ENCODE peak calls at places on chromosomes 7 and 10, in eight cellular contexts. B is H1, M is endothelial cell of umbilical vein, Q is body of pancreas, S is testis, Y is uterus, F is IMR-90, N is ovary. E is an unnamed sample.

GRCh38 chr7:50595538-50596102 is 30.4 kb upstream of the DDC start:
- DNase-seq in B (no peak), M (peak), Q (no peak), S (peak), Y (peak), F (peak), N (peak), E (peak)

GRCh38 chr7:29479606-29480200 is 83.9 kb upstream of the PRR15 start:
- DNase-seq in B (no peak), M (no peak), Q (no peak), S (peak), Y (peak), F (no peak), N (peak), E (no peak)

GRCh38 chr7:111424768-111425167 is 137.5 kb downstream of the IMMP2L start:
- DNase-seq in B (no peak), M (peak), Q (no peak), S (no peak), Y (no peak), F (peak), N (no peak), E (no peak)

GRCh38 chr10:103758294-103758681 is 97.1 kb downstream of the SH3PXD2A start:
- DNase-seq in B (no peak), M (peak), Q (no peak), S (no peak), Y (no peak), F (peak), N (no peak), E (no peak)

GRCh38 chr7:47672966-47673365 is 91.1 kb upstream of the TNS3 start:
- DNase-seq in B (no peak), M (no peak), Q (no peak), S (no peak), Y (no peak), F (no peak), N (no peak), E (no peak)

GRCh38 chr10:31830887-31831286 is 97.7 kb downstream of the ARHGAP12 start:
- DNase-seq in B (no peak), M (peak), Q (no peak), S (no peak), Y (no peak), F (peak), N (no peak), E (no peak)

GRCh38 chr10:69057261-69057950 is 30.5 kb upstream of the SRGN start:
- DNase-seq in B (no peak), M (peak), Q (no peak), S (no peak), Y (no peak), F (no peak), N (no peak), E (no peak)

GRCh38 chr10:73251683-73252444 is 580 bp downstream of the MRPS16 start:
- DNase-seq in B (no peak), M (peak), Q (no peak), S (peak), Y (no peak), F (no peak), N (no peak), E (no peak)

GRCh38 chr10:63825766-63826165 is 304.6 kb downstream of the REEP3 start:
- DNase-seq in B (no peak), M (no peak), Q (no peak), S (no peak), Y (no peak), F (no peak), N (no peak), E (no peak)

GRCh38 chr7:155514296-155514695 is 32.1 kb downstream of the CNPY1 start:
- DNase-seq in B (no peak), M (no peak), Q (no peak), S (no peak), Y (no peak), F (no peak), N (no peak), E (no peak)

GRCh38 chr10:110497438-110498086 is at the start of gene DUSP5:
- DNase-seq in B (peak), M (peak), Q (peak), S (peak), Y (peak), F (peak), N (peak), E (peak)

GRCh38 chr10:110495731-110496552 is 1.8 kb upstream of the DUSP5 start:
- DNase-seq in B (no peak), M (peak), Q (no peak), S (peak), Y (peak), F (peak), N (peak), E (peak)

GRCh38 chr10:110494532-110494931 is 3.2 kb upstream of the DUSP5 start:
- DNase-seq in B (no peak), M (no peak), Q (no peak), S (no peak), Y (no peak), F (peak), N (no peak), E (no peak)

GRCh38 chr10:110498087-110498981 is 627 bp downstream of the DUSP5 start:
- DNase-seq in B (no peak), M (peak), Q (peak), S (peak), Y (peak), F (peak), N (peak), E (peak)

GRCh38 chr10:110496553-110497437 is 912 bp upstream of the DUSP5 start:
- DNase-seq in B (no peak), M (peak), Q (no peak), S (peak), Y (no peak), F (no peak), N (peak), E (peak)
- H3K27ac ChIP-seq in B (peak), M (peak), Q (peak), S (peak), Y (peak), F (peak), N (peak), E (peak)

DNA sequence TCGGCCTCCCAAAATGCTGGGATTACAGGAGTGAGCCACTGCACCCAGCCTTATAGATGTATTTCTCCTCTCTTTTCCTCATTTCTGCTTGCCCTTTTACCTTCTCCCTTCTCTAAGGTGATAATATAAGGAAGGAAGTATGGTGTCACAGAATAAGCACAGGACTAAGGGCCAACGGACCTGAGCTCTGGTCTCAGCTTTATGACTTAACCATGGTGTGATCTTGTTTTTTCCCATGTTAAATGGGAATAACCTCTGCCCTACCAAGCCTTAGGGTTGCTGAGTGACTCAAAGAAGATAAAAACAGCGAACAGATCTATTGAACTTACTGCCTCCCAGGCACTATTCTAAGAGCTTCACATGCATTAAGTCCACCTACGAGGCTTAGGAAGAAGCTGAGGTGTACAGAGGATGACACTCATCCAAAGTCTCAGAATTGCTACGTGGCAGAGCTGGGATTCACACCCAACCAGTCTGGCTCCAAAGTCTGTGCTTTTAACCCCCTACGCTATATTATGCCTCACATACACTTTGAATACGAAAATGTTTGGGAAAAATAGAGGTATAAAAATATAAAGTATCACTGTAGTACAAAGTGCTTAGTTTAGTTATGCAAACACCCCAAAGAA is 5.6 kb downstream of the UROS start:
- DNase-seq in B (no peak), M (no peak), Q (no peak), S (no peak), Y (no peak), F (no peak), N (no peak), E (no peak)
- TF ChIP-seq CTCF in B (no peak), M (no peak), Q (no peak), S (no peak), Y (no peak), F (no peak), N (no peak), E (no peak)

GRCh38 chr10:95909591-95909990 is 1.8 kb downstream of the CC2D2B start:
- DNase-seq in B (no peak), M (no peak), Q (no peak), S (no peak), Y (no peak), F (no peak), N (no peak), E (peak)

GRCh38 chr10:95906675-95907453 is 911 bp upstream of the CC2D2B start:
- DNase-seq in B (no peak), M (peak), Q (peak), S (peak), Y (peak), F (peak), N (peak), E (peak)

GRCh38 chr10:95908450-95908849 is 675 bp downstream of the CC2D2B start:
- DNase-seq in B (no peak), M (no peak), Q (no peak), S (no peak), Y (no peak), F (no peak), N (no peak), E (no peak)

GRCh38 chr10:95907454-95908253 is at the start of gene CC2D2B:
- DNase-seq in B (peak), M (peak), Q (peak), S (peak), Y (peak), F (peak), N (peak), E (peak)
- TF ChIP-seq POLR2A in B (no peak), M (peak), Q (peak), S (peak), Y (peak), F (no peak), N (no peak), E (no peak)

DNA sequence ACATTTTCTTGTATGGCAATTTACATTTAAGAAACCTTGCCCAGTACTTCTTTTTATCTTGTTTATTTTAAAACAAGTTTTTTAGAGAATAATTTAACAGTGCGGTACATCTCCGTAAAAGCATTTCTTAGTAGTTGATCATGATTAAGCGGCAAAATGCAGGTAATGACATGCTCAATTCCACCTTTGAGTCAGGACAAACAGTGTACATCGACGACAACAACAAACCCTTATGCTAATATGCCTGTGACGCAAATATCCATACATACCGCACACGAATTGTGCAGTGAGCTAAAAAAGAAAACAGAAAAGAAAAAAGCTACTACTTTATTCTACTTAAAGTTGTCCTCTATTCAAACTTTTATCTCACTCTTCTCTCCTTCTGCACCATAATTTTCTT is 1.9 kb downstream of the MAGI2 start:
- DNase-seq in B (no peak), M (no peak), Q (no peak), S (no peak), Y (no peak), F (peak), N (no peak), E (no peak)
- H3K27ac ChIP-seq in B (no peak), M (peak), Q (peak), S (peak), Y (peak), F (peak), N (no peak), E (no peak)

GRCh38 chr7:121099572-121099971 is 111.1 kb downstream of the CPED1 start:
- DNase-seq in B (no peak), M (no peak), Q (no peak), S (no peak), Y (no peak), F (no peak), N (no peak), E (no peak)
- TF ChIP-seq CTCF in B (no peak), M (no peak), Q (no peak), S (no peak), Y (no peak), F (peak), N (no peak), E (no peak)